ENCODE peak calls at places on chromosome 16, in ten cellular contexts. One of them, this sample, is unnamed.

GRCh38 chr16:49969356-49970030 is 55.5 kb upstream of the CNEP1R1 start:
- DNase-seq in stimulated activated CD8-positive, alpha-beta memory T cell treated with anti-CD3 and anti-CD28 coated beads, Interleukin-4, amount 100 ng/mL, for 4 hours: no peak
- DNase-seq in HTR-8/SVneo: no peak
- DNase-seq in fibroblast of villous mesenchyme: no peak
- DNase-seq in amniotic stem cell: no peak
- DNase-seq in brain pericyte: no peak
- DNase-seq in ascending aorta: no peak
- DNase-seq in stimulated activated CD4-positive, alpha-beta T cell treated with anti-CD3 and anti-CD28 coated beads, TNF-alpha, amount 100 ng/mL, for 24 hours: no peak
- DNase-seq in hepatocyte: peak
- DNase-seq in lower lobe of right lung: no peak
- DNase-seq in this sample: no peak

GRCh38 chr16:11167581-11167980 is 88.4 kb downstream of the SOCS1 start:
- DNase-seq in lower lobe of right lung: no peak
- DNase-seq in stimulated activated CD4-positive, alpha-beta T cell treated with anti-CD3 and anti-CD28 coated beads, TNF-alpha, amount 100 ng/mL, for 24 hours: no peak
- DNase-seq in HTR-8/SVneo: no peak
- DNase-seq in fibroblast of villous mesenchyme: no peak
- DNase-seq in amniotic stem cell: no peak
- DNase-seq in stimulated activated CD8-positive, alpha-beta memory T cell treated with anti-CD3 and anti-CD28 coated beads, Interleukin-4, amount 100 ng/mL, for 4 hours: no peak
- DNase-seq in ascending aorta: no peak
- DNase-seq in brain pericyte: no peak
- DNase-seq in hepatocyte: no peak
- DNase-seq in this sample: no peak

GRCh38 chr16:918068-918467 is 52.7 kb downstream of the LMF1 start:
- DNase-seq in lower lobe of right lung: no peak
- DNase-seq in stimulated activated CD8-positive, alpha-beta memory T cell treated with anti-CD3 and anti-CD28 coated beads, Interleukin-4, amount 100 ng/mL, for 4 hours: no peak
- DNase-seq in hepatocyte: peak
- DNase-seq in amniotic stem cell: no peak
- DNase-seq in stimulated activated CD4-positive, alpha-beta T cell treated with anti-CD3 and anti-CD28 coated beads, TNF-alpha, amount 100 ng/mL, for 24 hours: no peak
- DNase-seq in brain pericyte: no peak
- DNase-seq in ascending aorta: no peak
- DNase-seq in HTR-8/SVneo: no peak
- DNase-seq in fibroblast of villous mesenchyme: peak
- DNase-seq in this sample: no peak

GRCh38 chr16:35565626-35566025 is 2106.2 kb downstream of the TP53TG3F start:
- DNase-seq in HTR-8/SVneo: no peak
- DNase-seq in ascending aorta: no peak
- DNase-seq in stimulated activated CD8-positive, alpha-beta memory T cell treated with anti-CD3 and anti-CD28 coated beads, Interleukin-4, amount 100 ng/mL, for 4 hours: no peak
- DNase-seq in lower lobe of right lung: no peak
- DNase-seq in stimulated activated CD4-positive, alpha-beta T cell treated with anti-CD3 and anti-CD28 coated beads, TNF-alpha, amount 100 ng/mL, for 24 hours: no peak
- DNase-seq in brain pericyte: no peak
- DNase-seq in amniotic stem cell: no peak
- DNase-seq in hepatocyte: no peak
- DNase-seq in fibroblast of villous mesenchyme: no peak
- DNase-seq in this sample: no peak

GRCh38 chr16:4517812-4518211 is 20.8 kb downstream of the CDIP1 start:
- DNase-seq in brain pericyte: no peak
- DNase-seq in lower lobe of right lung: no peak
- DNase-seq in HTR-8/SVneo: peak
- DNase-seq in stimulated activated CD8-positive, alpha-beta memory T cell treated with anti-CD3 and anti-CD28 coated beads, Interleukin-4, amount 100 ng/mL, for 4 hours: no peak
- DNase-seq in stimulated activated CD4-positive, alpha-beta T cell treated with anti-CD3 and anti-CD28 coated beads, TNF-alpha, amount 100 ng/mL, for 24 hours: no peak
- DNase-seq in amniotic stem cell: no peak
- DNase-seq in hepatocyte: peak
- DNase-seq in fibroblast of villous mesenchyme: peak
- DNase-seq in ascending aorta: no peak
- DNase-seq in this sample: no peak

GRCh38 chr16:72739577-72739976 is 308.4 kb downstream of the ZFHX3 start:
- DNase-seq in stimulated activated CD4-positive, alpha-beta T cell treated with anti-CD3 and anti-CD28 coated beads, TNF-alpha, amount 100 ng/mL, for 24 hours: no peak
- DNase-seq in lower lobe of right lung: no peak
- DNase-seq in fibroblast of villous mesenchyme: peak
- DNase-seq in brain pericyte: no peak
- DNase-seq in stimulated activated CD8-positive, alpha-beta memory T cell treated with anti-CD3 and anti-CD28 coated beads, Interleukin-4, amount 100 ng/mL, for 4 hours: no peak
- DNase-seq in hepatocyte: no peak
- DNase-seq in HTR-8/SVneo: peak
- DNase-seq in amniotic stem cell: no peak
- DNase-seq in ascending aorta: no peak
- DNase-seq in this sample: no peak

GRCh38 chr16:51237861-51238378 is 86.8 kb upstream of the SALL1 start:
- DNase-seq in brain pericyte: no peak
- DNase-seq in stimulated activated CD8-positive, alpha-beta memory T cell treated with anti-CD3 and anti-CD28 coated beads, Interleukin-4, amount 100 ng/mL, for 4 hours: no peak
- DNase-seq in stimulated activated CD4-positive, alpha-beta T cell treated with anti-CD3 and anti-CD28 coated beads, TNF-alpha, amount 100 ng/mL, for 24 hours: no peak
- DNase-seq in fibroblast of villous mesenchyme: no peak
- DNase-seq in hepatocyte: no peak
- DNase-seq in HTR-8/SVneo: no peak
- DNase-seq in lower lobe of right lung: no peak
- DNase-seq in amniotic stem cell: no peak
- DNase-seq in ascending aorta: no peak
- DNase-seq in this sample: no peak

GRCh38 chr16:27639588-27640276 is 89.8 kb downstream of the KATNIP start:
- DNase-seq in HTR-8/SVneo: peak
- DNase-seq in fibroblast of villous mesenchyme: peak
- DNase-seq in stimulated activated CD4-positive, alpha-beta T cell treated with anti-CD3 and anti-CD28 coated beads, TNF-alpha, amount 100 ng/mL, for 24 hours: no peak
- DNase-seq in lower lobe of right lung: no peak
- DNase-seq in brain pericyte: peak
- DNase-seq in hepatocyte: peak
- DNase-seq in ascending aorta: no peak
- DNase-seq in stimulated activated CD8-positive, alpha-beta memory T cell treated with anti-CD3 and anti-CD28 coated beads, Interleukin-4, amount 100 ng/mL, for 4 hours: no peak
- DNase-seq in amniotic stem cell: peak
- DNase-seq in this sample: no peak

GRCh38 chr16:27195941-27196595 is 7.3 kb upstream of the KDM8 start:
- DNase-seq in stimulated activated CD8-positive, alpha-beta memory T cell treated with anti-CD3 and anti-CD28 coated beads, Interleukin-4, amount 100 ng/mL, for 4 hours: no peak
- DNase-seq in brain pericyte: no peak
- DNase-seq in lower lobe of right lung: no peak
- DNase-seq in hepatocyte: no peak
- DNase-seq in HTR-8/SVneo: no peak
- DNase-seq in ascending aorta: no peak
- DNase-seq in stimulated activated CD4-positive, alpha-beta T cell treated with anti-CD3 and anti-CD28 coated beads, TNF-alpha, amount 100 ng/mL, for 24 hours: no peak
- DNase-seq in amniotic stem cell: no peak
- DNase-seq in fibroblast of villous mesenchyme: no peak
- DNase-seq in this sample: no peak

GRCh38 chr16:8915722-8916321 is 33.7 kb downstream of the LITAFD start:
- DNase-seq in hepatocyte: no peak
- DNase-seq in amniotic stem cell: no peak
- DNase-seq in stimulated activated CD4-positive, alpha-beta T cell treated with anti-CD3 and anti-CD28 coated beads, TNF-alpha, amount 100 ng/mL, for 24 hours: no peak
- DNase-seq in fibroblast of villous mesenchyme: no peak
- DNase-seq in stimulated activated CD8-positive, alpha-beta memory T cell treated with anti-CD3 and anti-CD28 coated beads, Interleukin-4, amount 100 ng/mL, for 4 hours: no peak
- DNase-seq in HTR-8/SVneo: no peak
- DNase-seq in lower lobe of right lung: no peak
- DNase-seq in ascending aorta: no peak
- DNase-seq in brain pericyte: no peak
- DNase-seq in this sample: no peak

GRCh38 chr16:85923153-85924021 is 24.4 kb downstream of the IRF8 start:
- DNase-seq in ascending aorta: no peak
- DNase-seq in stimulated activated CD4-positive, alpha-beta T cell treated with anti-CD3 and anti-CD28 coated beads, TNF-alpha, amount 100 ng/mL, for 24 hours: no peak
- DNase-seq in hepatocyte: peak
- DNase-seq in lower lobe of right lung: no peak
- DNase-seq in brain pericyte: no peak
- DNase-seq in amniotic stem cell: no peak
- DNase-seq in fibroblast of villous mesenchyme: peak
- DNase-seq in HTR-8/SVneo: peak
- DNase-seq in stimulated activated CD8-positive, alpha-beta memory T cell treated with anti-CD3 and anti-CD28 coated beads, Interleukin-4, amount 100 ng/mL, for 4 hours: no peak
- DNase-seq in this sample: no peak

GRCh38 chr16:56931253-56931768 is 631 bp upstream of the HERPUD1 start:
- DNase-seq in HTR-8/SVneo: peak
- DNase-seq in stimulated activated CD8-positive, alpha-beta memory T cell treated with anti-CD3 and anti-CD28 coated beads, Interleukin-4, amount 100 ng/mL, for 4 hours: no peak
- DNase-seq in brain pericyte: no peak
- DNase-seq in amniotic stem cell: no peak
- DNase-seq in ascending aorta: peak
- DNase-seq in lower lobe of right lung: no peak
- DNase-seq in hepatocyte: peak
- DNase-seq in fibroblast of villous mesenchyme: no peak
- DNase-seq in stimulated activated CD4-positive, alpha-beta T cell treated with anti-CD3 and anti-CD28 coated beads, TNF-alpha, amount 100 ng/mL, for 24 hours: no peak
- DNase-seq in this sample: no peak

GRCh38 chr16:87958632-87959031 is 7.4 kb downstream of the BANP start:
- DNase-seq in HTR-8/SVneo: no peak
- DNase-seq in stimulated activated CD8-positive, alpha-beta memory T cell treated with anti-CD3 and anti-CD28 coated beads, Interleukin-4, amount 100 ng/mL, for 4 hours: no peak
- DNase-seq in brain pericyte: no peak
- DNase-seq in stimulated activated CD4-positive, alpha-beta T cell treated with anti-CD3 and anti-CD28 coated beads, TNF-alpha, amount 100 ng/mL, for 24 hours: no peak
- DNase-seq in fibroblast of villous mesenchyme: no peak
- DNase-seq in hepatocyte: no peak
- DNase-seq in ascending aorta: no peak
- DNase-seq in lower lobe of right lung: no peak
- DNase-seq in amniotic stem cell: no peak
- DNase-seq in this sample: no peak

GRCh38 chr16:57572978-57573733 is 30.7 kb downstream of the ADGRG5 start:
- DNase-seq in hepatocyte: no peak
- DNase-seq in HTR-8/SVneo: no peak
- DNase-seq in amniotic stem cell: no peak
- DNase-seq in stimulated activated CD4-positive, alpha-beta T cell treated with anti-CD3 and anti-CD28 coated beads, TNF-alpha, amount 100 ng/mL, for 24 hours: no peak
- DNase-seq in brain pericyte: no peak
- DNase-seq in lower lobe of right lung: no peak
- DNase-seq in stimulated activated CD8-positive, alpha-beta memory T cell treated with anti-CD3 and anti-CD28 coated beads, Interleukin-4, amount 100 ng/mL, for 4 hours: no peak
- DNase-seq in ascending aorta: no peak
- DNase-seq in fibroblast of villous mesenchyme: no peak
- DNase-seq in this sample: no peak

GRCh38 chr16:50266337-50267091 is at the start of gene ADCY7:
- DNase-seq in stimulated activated CD8-positive, alpha-beta memory T cell treated with anti-CD3 and anti-CD28 coated beads, Interleukin-4, amount 100 ng/mL, for 4 hours: peak
- DNase-seq in brain pericyte: no peak
- DNase-seq in amniotic stem cell: peak
- DNase-seq in ascending aorta: peak
- DNase-seq in hepatocyte: peak
- DNase-seq in lower lobe of right lung: peak
- DNase-seq in HTR-8/SVneo: peak
- DNase-seq in stimulated activated CD4-positive, alpha-beta T cell treated with anti-CD3 and anti-CD28 coated beads, TNF-alpha, amount 100 ng/mL, for 24 hours: peak
- DNase-seq in fibroblast of villous mesenchyme: peak
- DNase-seq in this sample: no peak

GRCh38 chr16:83831451-83831987 is 23.7 kb downstream of the HSBP1 start:
- DNase-seq in ascending aorta: no peak
- DNase-seq in stimulated activated CD4-positive, alpha-beta T cell treated with anti-CD3 and anti-CD28 coated beads, TNF-alpha, amount 100 ng/mL, for 24 hours: no peak
- DNase-seq in lower lobe of right lung: no peak
- DNase-seq in stimulated activated CD8-positive, alpha-beta memory T cell treated with anti-CD3 and anti-CD28 coated beads, Interleukin-4, amount 100 ng/mL, for 4 hours: no peak
- DNase-seq in HTR-8/SVneo: no peak
- DNase-seq in brain pericyte: no peak
- DNase-seq in amniotic stem cell: no peak
- DNase-seq in fibroblast of villous mesenchyme: no peak
- DNase-seq in hepatocyte: no peak
- DNase-seq in this sample: no peak

GRCh38 chr16:52496051-52496876 is 50.7 kb downstream of the TOX3 start:
- DNase-seq in fibroblast of villous mesenchyme: no peak
- DNase-seq in HTR-8/SVneo: no peak
- DNase-seq in hepatocyte: no peak
- DNase-seq in stimulated activated CD8-positive, alpha-beta memory T cell treated with anti-CD3 and anti-CD28 coated beads, Interleukin-4, amount 100 ng/mL, for 4 hours: no peak
- DNase-seq in stimulated activated CD4-positive, alpha-beta T cell treated with anti-CD3 and anti-CD28 coated beads, TNF-alpha, amount 100 ng/mL, for 24 hours: no peak
- DNase-seq in brain pericyte: no peak
- DNase-seq in lower lobe of right lung: no peak
- DNase-seq in amniotic stem cell: no peak
- DNase-seq in ascending aorta: no peak
- DNase-seq in this sample: no peak

GRCh38 chr16:61195006-61195405 is 841.2 kb downstream of the CDH8 start:
- DNase-seq in hepatocyte: no peak
- DNase-seq in stimulated activated CD8-positive, alpha-beta memory T cell treated with anti-CD3 and anti-CD28 coated beads, Interleukin-4, amount 100 ng/mL, for 4 hours: no peak
- DNase-seq in ascending aorta: no peak
- DNase-seq in amniotic stem cell: no peak
- DNase-seq in lower lobe of right lung: no peak
- DNase-seq in fibroblast of villous mesenchyme: no peak
- DNase-seq in HTR-8/SVneo: no peak
- DNase-seq in brain pericyte: no peak
- DNase-seq in stimulated activated CD4-positive, alpha-beta T cell treated with anti-CD3 and anti-CD28 coated beads, TNF-alpha, amount 100 ng/mL, for 24 hours: no peak
- DNase-seq in this sample: no peak

GRCh38 chr16:55001931-55002330 is 71.3 kb downstream of the IRX5 start:
- DNase-seq in HTR-8/SVneo: no peak
- DNase-seq in ascending aorta: no peak
- DNase-seq in stimulated activated CD4-positive, alpha-beta T cell treated with anti-CD3 and anti-CD28 coated beads, TNF-alpha, amount 100 ng/mL, for 24 hours: no peak
- DNase-seq in stimulated activated CD8-positive, alpha-beta memory T cell treated with anti-CD3 and anti-CD28 coated beads, Interleukin-4, amount 100 ng/mL, for 4 hours: no peak
- DNase-seq in amniotic stem cell: no peak
- DNase-seq in brain pericyte: no peak
- DNase-seq in lower lobe of right lung: no peak
- DNase-seq in fibroblast of villous mesenchyme: no peak
- DNase-seq in hepatocyte: no peak
- DNase-seq in this sample: no peak

GRCh38 chr16:67652578-67653130 is 7.4 kb downstream of the ACD start:
- DNase-seq in HTR-8/SVneo: peak
- DNase-seq in ascending aorta: no peak
- DNase-seq in stimulated activated CD8-positive, alpha-beta memory T cell treated with anti-CD3 and anti-CD28 coated beads, Interleukin-4, amount 100 ng/mL, for 4 hours: no peak
- DNase-seq in amniotic stem cell: no peak
- DNase-seq in lower lobe of right lung: no peak
- DNase-seq in fibroblast of villous mesenchyme: no peak
- DNase-seq in brain pericyte: no peak
- DNase-seq in stimulated activated CD4-positive, alpha-beta T cell treated with anti-CD3 and anti-CD28 coated beads, TNF-alpha, amount 100 ng/mL, for 24 hours: no peak
- DNase-seq in hepatocyte: peak
- DNase-seq in this sample: no peak

GRCh38 chr16:2717360-2718263 is 2.4 kb downstream of the PRSS27 start:
- DNase-seq in stimulated activated CD4-positive, alpha-beta T cell treated with anti-CD3 and anti-CD28 coated beads, TNF-alpha, amount 100 ng/mL, for 24 hours: no peak
- DNase-seq in fibroblast of villous mesenchyme: no peak
- DNase-seq in ascending aorta: no peak
- DNase-seq in hepatocyte: no peak
- DNase-seq in lower lobe of right lung: no peak
- DNase-seq in amniotic stem cell: no peak
- DNase-seq in HTR-8/SVneo: no peak
- DNase-seq in brain pericyte: no peak
- DNase-seq in stimulated activated CD8-positive, alpha-beta memory T cell treated with anti-CD3 and anti-CD28 coated beads, Interleukin-4, amount 100 ng/mL, for 4 hours: no peak
- DNase-seq in this sample: no peak

GRCh38 chr16:87057951-87058560 is 259.1 kb downstream of the C16orf95 start:
- DNase-seq in brain pericyte: no peak
- DNase-seq in hepatocyte: no peak
- DNase-seq in fibroblast of villous mesenchyme: no peak
- DNase-seq in stimulated activated CD4-positive, alpha-beta T cell treated with anti-CD3 and anti-CD28 coated beads, TNF-alpha, amount 100 ng/mL, for 24 hours: no peak
- DNase-seq in lower lobe of right lung: no peak
- DNase-seq in HTR-8/SVneo: no peak
- DNase-seq in ascending aorta: peak
- DNase-seq in stimulated activated CD8-positive, alpha-beta memory T cell treated with anti-CD3 and anti-CD28 coated beads, Interleukin-4, amount 100 ng/mL, for 4 hours: no peak
- DNase-seq in amniotic stem cell: no peak
- DNase-seq in this sample: no peak

GRCh38 chr16:58198022-58198683 is at the start of gene CSNK2A2:
- DNase-seq in hepatocyte: peak
- DNase-seq in HTR-8/SVneo: peak
- DNase-seq in ascending aorta: peak
- DNase-seq in stimulated activated CD8-positive, alpha-beta memory T cell treated with anti-CD3 and anti-CD28 coated beads, Interleukin-4, amount 100 ng/mL, for 4 hours: peak
- DNase-seq in brain pericyte: no peak
- DNase-seq in fibroblast of villous mesenchyme: peak
- DNase-seq in amniotic stem cell: peak
- DNase-seq in lower lobe of right lung: peak
- DNase-seq in stimulated activated CD4-positive, alpha-beta T cell treated with anti-CD3 and anti-CD28 coated beads, TNF-alpha, amount 100 ng/mL, for 24 hours: peak
- DNase-seq in this sample: no peak

GRCh38 chr16:73251608-73252007 is 203.7 kb upstream of the ZFHX3 start:
- DNase-seq in brain pericyte: no peak
- DNase-seq in amniotic stem cell: no peak
- DNase-seq in stimulated activated CD8-positive, alpha-beta memory T cell treated with anti-CD3 and anti-CD28 coated beads, Interleukin-4, amount 100 ng/mL, for 4 hours: no peak
- DNase-seq in hepatocyte: no peak
- DNase-seq in lower lobe of right lung: no peak
- DNase-seq in stimulated activated CD4-positive, alpha-beta T cell treated with anti-CD3 and anti-CD28 coated beads, TNF-alpha, amount 100 ng/mL, for 24 hours: no peak
- DNase-seq in ascending aorta: no peak
- DNase-seq in fibroblast of villous mesenchyme: no peak
- DNase-seq in HTR-8/SVneo: no peak
- DNase-seq in this sample: no peak

GRCh38 chr16:89095401-89095974 is 1.8 kb downstream of the ACSF3 start:
- DNase-seq in stimulated activated CD4-positive, alpha-beta T cell treated with anti-CD3 and anti-CD28 coated beads, TNF-alpha, amount 100 ng/mL, for 24 hours: no peak
- DNase-seq in hepatocyte: no peak
- DNase-seq in lower lobe of right lung: no peak
- DNase-seq in brain pericyte: no peak
- DNase-seq in amniotic stem cell: no peak
- DNase-seq in fibroblast of villous mesenchyme: no peak
- DNase-seq in ascending aorta: no peak
- DNase-seq in HTR-8/SVneo: no peak
- DNase-seq in stimulated activated CD8-positive, alpha-beta memory T cell treated with anti-CD3 and anti-CD28 coated beads, Interleukin-4, amount 100 ng/mL, for 4 hours: no peak
- DNase-seq in this sample: no peak